ENCODE peak calls at places on chromosomes 6 and 20, in eight cellular contexts. F is PC-3; H is left ventricle myocardium superior; T is activated CD8-positive, alpha-beta T cell treated with anti-CD3 and anti-CD28 coated beads for 36 hours; S is Right ventricle myocardium superior; G is right lobe of liver; C is upper lobe of right lung; R is RWPE2. N is an unnamed sample.

GRCh38 chr6:35388772-35389352 is 46.5 kb downstream of the PPARD start:
- ATAC-seq in F (no peak), H (no peak), T (no peak), S (no peak), G (no peak), C (no peak), R (no peak), N (no peak)

GRCh38 chr20:4817230-4817671 is 95.5 kb downstream of the PRND start:
- ATAC-seq in F (peak; percentile 65), H (no peak), T (no peak), S (no peak), G (no peak), C (no peak), R (peak; percentile 20), N (no peak)

GRCh38 chr6:141265748-141266647 is 866.7 kb upstream of the GJE1 start:
- ATAC-seq in F (peak; percentile 54), H (no peak), T (no peak), S (no peak), G (no peak), C (no peak), R (no peak), N (no peak)

GRCh38 chr6:165206798-165207197 is 102.6 kb downstream of the C6orf118 start:
- ATAC-seq in F (no peak), H (no peak), T (no peak), S (no peak), G (no peak), C (no peak), R (no peak), N (no peak)

GRCh38 chr6:137496909-137497721 is 2.9 kb upstream of the OLIG3 start:
- ATAC-seq in F (no peak), H (no peak), T (peak; percentile 9), S (no peak), G (peak; percentile 19), C (no peak), R (peak; percentile 42), N (no peak)

GRCh38 chr6:41698350-41698781 is 37.0 kb downstream of the TFEB start:
- ATAC-seq in F (no peak), H (peak; percentile 28), T (no peak), S (no peak), G (no peak), C (no peak), R (no peak), N (no peak)

GRCh38 chr6:14442250-14442649 is 324.7 kb downstream of the CD83 start:
- ATAC-seq in F (no peak), H (peak; percentile 12), T (no peak), S (peak; percentile 25), G (no peak), C (peak; percentile 58), R (no peak), N (no peak)

GRCh38 chr6:157944983-157945931 is 36.4 kb upstream of the SYNJ2 start:
- ATAC-seq in F (no peak), H (no peak), T (peak; percentile 77), S (no peak), G (no peak), C (no peak), R (no peak), N (peak; percentile 30)

GRCh38 chr20:62907377-62908317 is 18.7 kb downstream of the DIDO1 start:
- ATAC-seq in F (no peak), H (no peak), T (peak; percentile 89), S (no peak), G (no peak), C (peak; percentile 40), R (no peak), N (no peak)

GRCh38 chr6:50720623-50721022 is 7.3 kb downstream of the TFAP2D start:
- ATAC-seq in F (no peak), H (no peak), T (no peak), S (no peak), G (no peak), C (peak; percentile 34), R (no peak), N (no peak)

GRCh38 chr6:125611573-125612399 is 137.6 kb upstream of the HEY2 start:
- ATAC-seq in F (no peak), H (peak; percentile 76), T (no peak), S (peak; percentile 80), G (no peak), C (peak; percentile 63), R (no peak), N (no peak)